ENCODE peak calls at places on chromosome 13, in eight cellular contexts. R is kidney glomerular epithelial cell; Z is stimulated activated CD8-positive, alpha-beta memory T cell treated with anti-CD3 and anti-CD28 coated beads, Interleukin-2, amount 100 ng/mL, for 48 hours; A is Calu3; K is sigmoid colon; P is tibial artery; I is iris pigment epithelial cell; J is HFF-Myc. D is an unnamed sample.

GRCh38 chr13:94595006-94595942 is 678 bp downstream of the TGDS start:
- DNase-seq in K (no peak), P (no peak), I (peak; percentile 32), Z (no peak), J (no peak), R (no peak), A (no peak), D (no peak)

GRCh38 chr13:43307921-43308433 is 284.6 kb downstream of the DNAJC15 start:
- DNase-seq in A (no peak), P (peak; percentile 78), J (peak; percentile 85), K (peak; percentile 94), R (peak; percentile 97), Z (no peak), I (peak; percentile 95), D (peak; percentile 75)

GRCh38 chr13:92074658-92075057 is 676.2 kb downstream of the GPC5 start:
- DNase-seq in Z (no peak), K (no peak), R (peak; percentile 13), A (no peak), I (no peak), P (no peak), J (no peak), D (no peak)

GRCh38 chr13:94395889-94396288 is 83.6 kb downstream of the DCT start:
- DNase-seq in Z (no peak), R (no peak), K (no peak), J (no peak), P (no peak), I (no peak), A (no peak), D (no peak)

GRCh38 chr13:41652735-41653361 is 195.5 kb downstream of the RGCC start:
- DNase-seq in Z (no peak), R (peak; percentile 47), A (peak; percentile 34), K (no peak), P (no peak), J (no peak), I (peak; percentile 74), D (no peak)

GRCh38 chr13:110377178-110378175 is 70.4 kb downstream of the COL4A2 start:
- DNase-seq in J (no peak), A (no peak), P (no peak), Z (no peak), R (no peak), I (no peak), K (no peak), D (no peak)

GRCh38 chr13:34044041-34044440 is 226.1 kb downstream of the RFC3 start:
- DNase-seq in I (peak; percentile 59), K (no peak), P (no peak), R (no peak), J (peak; percentile 17), Z (no peak), A (no peak), D (no peak)

GRCh38 chr13:25990801-25991200 is 61.0 kb downstream of the SHISA2 start:
- DNase-seq in J (no peak), P (no peak), Z (no peak), I (peak; percentile 8), A (no peak), R (no peak), K (no peak), D (no peak)

GRCh38 chr13:44096906-44097305 is 217.2 kb downstream of the LACC1 start:
- DNase-seq in Z (no peak), K (no peak), J (no peak), I (no peak), R (no peak), A (no peak), P (no peak), D (no peak)

D was measured in ascending aorta.